ENCODE peak calls at places on chromosomes 4 and X, in nine cellular contexts. W, H, M, I, P, K, F, L and X are unnamed samples.

GRCh38 chr4:94221930-94222329 is 14.3 kb downstream of the SMARCAD1 start:
- DNase-seq in H (no peak), L (no peak), W (no peak), I (no peak), M (no peak), K (no peak), F (no peak), P (no peak), X (no peak)

GRCh38 chr4:7068883-7069282 is 1.0 kb upstream of the GRPEL1 start:
- DNase-seq in F (no peak), M (peak; percentile 23), K (peak; percentile 19), L (peak; percentile 10), H (peak; percentile 9), W (no peak), I (no peak), P (no peak), X (no peak)

GRCh38 chrX:15167826-15168225 is 102.1 kb downstream of the ASB9 start:
- DNase-seq in K (no peak), L (no peak), H (no peak), F (no peak), P (no peak), M (no peak), W (no peak), I (no peak), X (no peak)

GRCh38 chr4:175671491-175671934 is 140.6 kb downstream of the GPM6A start:
- DNase-seq in F (no peak), L (no peak), P (no peak), I (peak; percentile 32), K (peak; percentile 12), H (no peak), M (peak; percentile 1), W (no peak), X (no peak)

GRCh38 chr4:77113069-77113468 is 37.3 kb upstream of the CCNI start:
- DNase-seq in F (no peak), I (no peak), K (no peak), M (no peak), H (no peak), L (no peak), W (no peak), P (no peak), X (no peak)

GRCh38 chrX:70437011-70437410 is 7.6 kb upstream of the DLG3 start:
- DNase-seq in I (no peak), L (no peak), M (no peak), K (no peak), P (no peak), H (no peak), F (no peak), W (no peak), X (no peak)

GRCh38 chr4:3293410-3294391 is 880 bp downstream of the RGS12 start:
- DNase-seq in M (no peak), F (no peak), L (no peak), P (no peak), W (no peak), K (peak; percentile 25), I (no peak), H (no peak), X (no peak)

GRCh38 chr4:160129439-160129838 is 1026.6 kb downstream of the RAPGEF2 start:
- DNase-seq in I (no peak), H (peak; percentile 85), L (no peak), F (no peak), M (no peak), W (peak; percentile 28), P (no peak), K (no peak), X (no peak)

GRCh38 chr4:188328966-188329365 is 189.7 kb downstream of the TRIML1 start:
- DNase-seq in W (no peak), P (no peak), I (no peak), H (no peak), L (no peak), F (no peak), M (peak; percentile 51), K (no peak), X (no peak)

GRCh38 chr4:148495463-148495862 is 53.2 kb upstream of the NR3C2 start:
- DNase-seq in H (no peak), M (no peak), W (no peak), I (no peak), K (no peak), F (no peak), L (no peak), P (no peak), X (no peak)

GRCh38 chr4:125780159-125780558 is 465.4 kb downstream of the FAT4 start:
- DNase-seq in F (no peak), L (no peak), K (no peak), I (no peak), M (no peak), H (peak; percentile 15), P (peak; percentile 43), W (no peak), X (peak; percentile 10)

GRCh38 chrX:8254386-8254785 is 83.3 kb upstream of the VCX2 start:
- DNase-seq in H (no peak), K (no peak), I (no peak), F (no peak), P (no peak), L (no peak), W (no peak), M (no peak), X (no peak)

GRCh38 chr4:96389752-96390151 is 549.9 kb downstream of the PDHA2 start:
- DNase-seq in W (no peak), P (no peak), I (no peak), F (no peak), M (no peak), K (no peak), H (no peak), L (no peak), X (no peak)

GRCh38 chr4:139815646-139816601 is 150.3 kb downstream of the MGST2 start:
- DNase-seq in I (no peak), P (peak; percentile 83), H (peak; percentile 81), W (peak; percentile 77), F (no peak), K (peak; percentile 24), L (no peak), M (no peak), X (peak; percentile 44)

GRCh38 chrX:85851418-85851817 is 195.9 kb downstream of the CHM start:
- DNase-seq in K (no peak), M (peak; percentile 49), H (no peak), F (no peak), W (no peak), I (no peak), P (peak; percentile 3), L (peak; percentile 27), X (no peak)

GRCh38 chr4:6221851-6222760 is 21.8 kb upstream of the JAKMIP1 start:
- DNase-seq in H (peak; percentile 9), W (no peak), M (no peak), P (no peak), L (no peak), K (peak; percentile 25), I (peak; percentile 72), F (no peak), X (no peak)

GRCh38 chr4:182085051-182085480 is 158.1 kb upstream of the TENM3 start:
- DNase-seq in F (no peak), I (no peak), M (no peak), H (peak; percentile 78), L (no peak), P (no peak), W (peak; percentile 29), K (peak; percentile 14), X (no peak)
- H3K4me3 ChIP-seq in F (no peak overlapping the region), I (no peak overlapping the region), M (no peak overlapping the region), H (no peak overlapping the region), L (no peak overlapping the region), P (no peak overlapping the region), W (no peak overlapping the region), K (no peak overlapping the region), X (no peak overlapping the region)

GRCh38 chrX:96181571-96181970 is 503.1 kb upstream of the DIAPH2 start:
- DNase-seq in P (no peak), F (no peak), W (no peak), H (no peak), I (no peak), L (no peak), M (no peak), K (peak; percentile 0), X (no peak)
- TF ChIP-seq CTCF in P (no peak), F (no peak), W (no peak), H (no peak), I (no peak), L (no peak), M (no peak), K (no peak), X (no peak)

DNA sequence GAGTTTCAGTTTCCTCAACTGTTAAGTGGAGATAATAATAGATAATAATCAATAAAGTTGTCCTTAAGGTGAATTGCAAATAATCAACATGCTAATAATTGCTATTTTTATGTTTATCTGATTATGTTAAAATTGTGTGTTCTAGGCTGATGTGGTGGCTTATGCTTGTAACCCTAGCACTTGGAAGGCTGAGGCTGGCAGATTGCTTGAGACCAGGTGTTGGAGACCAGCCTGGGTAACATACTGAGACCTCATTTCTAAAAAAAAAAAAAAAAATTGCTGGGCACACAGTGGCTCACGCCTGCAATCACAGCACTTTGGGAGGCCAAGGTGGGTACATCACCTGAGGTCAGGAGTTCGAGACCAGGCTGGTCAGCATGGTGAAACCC is 175.2 kb downstream of the GC start:
- DNase-seq in H (no peak), W (no peak), I (no peak), M (no peak), K (no peak), F (no peak), L (no peak), P (no peak), X (no peak)
- H3K4me3 ChIP-seq in H (no peak overlapping the region), W (no peak overlapping the region), I (no peak overlapping the region), M (no peak overlapping the region), K (no peak overlapping the region), F (no peak overlapping the region), L (no peak overlapping the region), P (no peak overlapping the region), X (no peak overlapping the region)

GRCh38 chrX:39609941-39610340 is 487.8 kb downstream of the BCOR start:
- DNase-seq in L (no peak), I (no peak), W (no peak), M (no peak), H (no peak), F (no peak), P (peak; percentile 15), K (no peak), X (no peak)

GRCh38 chrX:39613997-39614679 is 483.6 kb downstream of the BCOR start:
- DNase-seq in M (no peak), I (peak; percentile 38), L (no peak), F (no peak), H (no peak), W (no peak), P (no peak), K (no peak), X (no peak)

GRCh38 chrX:39614680-39614998 is 483.1 kb downstream of the BCOR start:
- DNase-seq in K (no peak), L (no peak), P (no peak), I (no peak), F (no peak), H (no peak), W (no peak), M (no peak), X (no peak)

GRCh38 chrX:39613508-39613921 is 484.2 kb downstream of the BCOR start:
- DNase-seq in I (peak; percentile 28), M (peak; percentile 1), F (no peak), W (no peak), H (peak; percentile 1), L (peak; percentile 61), P (no peak), K (peak; percentile 20), X (no peak)

DNA sequence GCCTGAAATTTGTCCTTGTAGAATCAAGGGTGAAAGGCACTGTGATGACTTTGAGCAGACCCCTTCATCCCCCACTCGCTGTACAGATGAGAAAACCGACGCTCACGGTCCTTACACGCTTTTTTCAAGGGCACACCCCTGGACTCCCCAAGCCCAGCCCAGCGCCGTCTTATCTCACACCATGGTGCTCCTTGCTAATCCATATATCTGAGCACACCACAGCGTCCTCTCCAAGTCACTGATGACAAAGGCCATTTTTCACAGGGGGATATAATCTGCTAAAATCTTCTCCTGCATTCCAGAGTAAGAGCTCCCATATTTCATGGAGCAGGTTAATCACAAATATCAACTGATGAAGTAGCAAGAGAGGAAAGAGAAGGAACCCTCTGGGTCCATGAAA is 486.3 kb downstream of the BCOR start:
- DNase-seq in H (no peak), I (no peak), W (no peak), L (no peak), M (no peak), P (no peak), F (no peak), K (no peak), X (no peak)
- TF ChIP-seq CTCF in H (no peak), I (no peak), W (no peak), L (no peak), M (no peak), P (no peak), F (no peak), K (no peak), X (no peak)